ENCODE peak calls at places on chromosomes 13 and 19, in eight cellular contexts. One of them, this sample, is unnamed.
A peak's percentile ranks its signal among the peaks of the same experiment; 100 is the strongest.

GRCh38 chr13:50626031-50626643 is 217.4 kb downstream of the DLEU7 start:
- DNase-seq in B cell: no peak
- DNase-seq in astrocyte of the cerebellum: no peak
- DNase-seq in NCI-H1930: no peak
- DNase-seq in astrocyte of the spinal cord: peak; percentile 61
- DNase-seq in A549: no peak
- DNase-seq in NCI-H1436: no peak
- DNase-seq in neuronal stem cell: no peak
- DNase-seq in this sample: no peak

GRCh38 chr13:41942462-41943094 is 18.3 kb downstream of the VWA8 start:
- DNase-seq in B cell: no peak
- DNase-seq in astrocyte of the spinal cord: peak; percentile 48
- DNase-seq in neuronal stem cell: peak; percentile 31
- DNase-seq in NCI-H1930: no peak
- DNase-seq in NCI-H1436: no peak
- DNase-seq in A549: peak; percentile 6
- DNase-seq in astrocyte of the cerebellum: peak; percentile 29
- DNase-seq in this sample: no peak

GRCh38 chr19:35431147-35431807 is 16.8 kb upstream of the FFAR2 start:
- DNase-seq in B cell: no peak
- DNase-seq in NCI-H1436: no peak
- DNase-seq in neuronal stem cell: no peak
- DNase-seq in astrocyte of the spinal cord: no peak
- DNase-seq in NCI-H1930: no peak
- DNase-seq in astrocyte of the cerebellum: no peak
- DNase-seq in A549: no peak
- DNase-seq in this sample: no peak

GRCh38 chr13:94525781-94526180 is 46.3 kb upstream of the DCT start:
- DNase-seq in astrocyte of the cerebellum: no peak
- DNase-seq in astrocyte of the spinal cord: no peak
- DNase-seq in neuronal stem cell: no peak
- DNase-seq in B cell: no peak
- DNase-seq in NCI-H1930: no peak
- DNase-seq in A549: no peak
- DNase-seq in NCI-H1436: no peak
- DNase-seq in this sample: no peak

GRCh38 chr13:96817336-96817941 is 176.8 kb downstream of the OXGR1 start:
- DNase-seq in B cell: no peak
- DNase-seq in NCI-H1930: no peak
- DNase-seq in astrocyte of the cerebellum: no peak
- DNase-seq in NCI-H1436: no peak
- DNase-seq in astrocyte of the spinal cord: peak; percentile 40
- DNase-seq in neuronal stem cell: peak; percentile 23
- DNase-seq in A549: no peak
- DNase-seq in this sample: no peak

GRCh38 chr13:53351040-53351439 is 322.4 kb downstream of the OLFM4 start:
- DNase-seq in NCI-H1436: no peak
- DNase-seq in B cell: no peak
- DNase-seq in NCI-H1930: no peak
- DNase-seq in neuronal stem cell: no peak
- DNase-seq in A549: no peak
- DNase-seq in astrocyte of the cerebellum: no peak
- DNase-seq in astrocyte of the spinal cord: no peak
- DNase-seq in this sample: no peak

GRCh38 chr13:46893820-46894533 is 2.9 kb downstream of the HTR2A start:
- DNase-seq in A549: peak; percentile 31
- DNase-seq in astrocyte of the cerebellum: peak; percentile 50
- DNase-seq in neuronal stem cell: peak; percentile 71
- DNase-seq in NCI-H1436: no peak
- DNase-seq in B cell: peak; percentile 81
- DNase-seq in NCI-H1930: peak; percentile 80
- DNase-seq in astrocyte of the spinal cord: peak; percentile 82
- DNase-seq in this sample: peak; percentile 49

GRCh38 chr13:40352385-40352778 is 314.1 kb downstream of the FOXO1 start:
- DNase-seq in B cell: no peak
- DNase-seq in NCI-H1930: no peak
- DNase-seq in astrocyte of the spinal cord: no peak
- DNase-seq in astrocyte of the cerebellum: no peak
- DNase-seq in NCI-H1436: no peak
- DNase-seq in A549: no peak
- DNase-seq in neuronal stem cell: no peak
- DNase-seq in this sample: no peak

GRCh38 chr19:5572556-5573286 is 5.0 kb upstream of the TINCR start:
- DNase-seq in A549: no peak
- DNase-seq in astrocyte of the spinal cord: no peak
- DNase-seq in neuronal stem cell: no peak
- DNase-seq in astrocyte of the cerebellum: no peak
- DNase-seq in B cell: no peak
- DNase-seq in NCI-H1930: no peak
- DNase-seq in NCI-H1436: no peak
- DNase-seq in this sample: no peak

GRCh38 chr19:55641376-55642152 is 762 bp downstream of the ZNF580 start:
- DNase-seq in astrocyte of the spinal cord: no peak
- DNase-seq in A549: peak; percentile 68
- DNase-seq in NCI-H1436: no peak
- DNase-seq in NCI-H1930: no peak
- DNase-seq in B cell: peak; percentile 70
- DNase-seq in astrocyte of the cerebellum: no peak
- DNase-seq in neuronal stem cell: no peak
- DNase-seq in this sample: no peak

GRCh38 chr13:48998893-48999292 is 23.2 kb downstream of the FNDC3A start:
- DNase-seq in astrocyte of the cerebellum: no peak
- DNase-seq in astrocyte of the spinal cord: no peak
- DNase-seq in A549: no peak
- DNase-seq in neuronal stem cell: no peak
- DNase-seq in B cell: no peak
- DNase-seq in NCI-H1436: no peak
- DNase-seq in NCI-H1930: no peak
- DNase-seq in this sample: no peak

GRCh38 chr13:30026909-30027308 is 176.5 kb upstream of the UBL3 start:
- DNase-seq in B cell: no peak
- DNase-seq in neuronal stem cell: no peak
- DNase-seq in astrocyte of the spinal cord: no peak
- DNase-seq in NCI-H1436: no peak
- DNase-seq in astrocyte of the cerebellum: no peak
- DNase-seq in A549: no peak
- DNase-seq in NCI-H1930: no peak
- DNase-seq in this sample: no peak

GRCh38 chr13:46383383-46383782 is 3.7 kb downstream of the RUBCNL start:
- DNase-seq in astrocyte of the cerebellum: no peak
- DNase-seq in A549: no peak
- DNase-seq in NCI-H1930: no peak
- DNase-seq in astrocyte of the spinal cord: no peak
- DNase-seq in B cell: no peak
- DNase-seq in NCI-H1436: no peak
- DNase-seq in neuronal stem cell: no peak
- DNase-seq in this sample: no peak

GRCh38 chr13:97134364-97135095 is 87.6 kb upstream of the MBNL2 start:
- DNase-seq in neuronal stem cell: no peak
- DNase-seq in astrocyte of the cerebellum: no peak
- DNase-seq in B cell: no peak
- DNase-seq in NCI-H1930: no peak
- DNase-seq in astrocyte of the spinal cord: no peak
- DNase-seq in A549: no peak
- DNase-seq in NCI-H1436: no peak
- DNase-seq in this sample: no peak

GRCh38 chr13:21058361-21058760 is 3.0 kb downstream of the LATS2 start:
- DNase-seq in neuronal stem cell: no peak
- DNase-seq in astrocyte of the spinal cord: no peak
- DNase-seq in astrocyte of the cerebellum: no peak
- DNase-seq in NCI-H1436: no peak
- DNase-seq in NCI-H1930: no peak
- DNase-seq in A549: no peak
- DNase-seq in B cell: no peak
- DNase-seq in this sample: no peak

GRCh38 chr13:77876176-77876575 is 42.5 kb downstream of the EDNRB start:
- DNase-seq in NCI-H1930: no peak
- DNase-seq in neuronal stem cell: no peak
- DNase-seq in astrocyte of the cerebellum: no peak
- DNase-seq in astrocyte of the spinal cord: no peak
- DNase-seq in NCI-H1436: no peak
- DNase-seq in A549: no peak
- DNase-seq in B cell: no peak
- DNase-seq in this sample: no peak